ENCODE peak calls at places on chromosomes 12 and 14, in nine cellular contexts. W is stimulated activated CD4-positive, alpha-beta T cell treated with anti-CD3 and anti-CD28 coated beads, Interleukin-1b, Interleukin-23, amount 100 ng/mL, for 4 hours; J is fibroblast of pulmonary artery; L is AG04450; O is H9; P is HCEC 1CT; U is cerebellar nuclear complex; M is Calu3; Q is AG10803. V is an unnamed sample.

GRCh38 chr12:64258576-64258975 is 36.5 kb upstream of the KICS2 start:
- DNase-seq in W (no peak), J (no peak), L (no peak), O (no peak), P (no peak), U (no peak), M (no peak), Q (no peak), V (no peak)

GRCh38 chr14:98298481-98299227 is 973.3 kb downstream of the BCL11B start:
- DNase-seq in W (no peak), J (no peak), L (no peak), O (no peak), P (no peak), U (no peak), M (no peak), Q (no peak), V (no peak)

GRCh38 chr14:90460136-90460535 is 63.3 kb downstream of the CALM1 start:
- DNase-seq in W (no peak), J (no peak), L (no peak), O (no peak), P (no peak), U (no peak), M (no peak), Q (no peak), V (no peak)

GRCh38 chr12:112916270-112916669 is 9.5 kb downstream of the OAS1 start:
- DNase-seq in W (no peak), J (peak; percentile 20), L (no peak), O (no peak), P (no peak), U (no peak), M (no peak), Q (no peak), V (no peak)

GRCh38 chr14:72686101-72686500 is 207.8 kb downstream of the DPF3 start:
- DNase-seq in W (no peak), J (no peak), L (no peak), O (no peak), P (no peak), U (no peak), M (no peak), Q (no peak), V (peak; percentile 41)

GRCh38 chr12:104793280-104793679 is 164.8 kb downstream of the SLC41A2 start:
- DNase-seq in W (no peak), J (peak; percentile 52), L (no peak), O (no peak), P (no peak), U (no peak), M (no peak), Q (peak; percentile 95), V (no peak)

GRCh38 chr12:81170072-81170471 is 92.2 kb downstream of the ACSS3 start:
- DNase-seq in W (no peak), J (peak; percentile 19), L (no peak), O (no peak), P (peak; percentile 42), U (no peak), M (no peak), Q (peak; percentile 16), V (peak; percentile 3)

GRCh38 chr14:105316968-105317498 is 2.5 kb downstream of the PACS2 start:
- DNase-seq in W (no peak), J (no peak), L (no peak), O (no peak), P (no peak), U (no peak), M (no peak), Q (peak; percentile 40), V (no peak)

GRCh38 chr12:109461049-109461845 is 15.9 kb downstream of the KCTD10 start:
- DNase-seq in W (no peak), J (peak; percentile 61), L (no peak), O (no peak), P (peak; percentile 84), U (no peak), M (peak; percentile 39), Q (peak; percentile 58), V (peak; percentile 93)

GRCh38 chr14:32478027-32478426 is 148.9 kb downstream of the AKAP6 start:
- DNase-seq in W (no peak), J (no peak), L (no peak), O (no peak), P (no peak), U (no peak), M (no peak), Q (peak; percentile 98), V (no peak)

GRCh38 chr14:76647699-76648298 is 113.5 kb upstream of the VASH1 start:
- DNase-seq in W (no peak), J (peak; percentile 72), L (peak; percentile 23), O (peak; percentile 62), P (peak; percentile 57), U (no peak), M (peak; percentile 36), Q (peak; percentile 60), V (peak; percentile 41)

V was measured in mesenchymal stem cell.